ENCODE peak calls at places on chromosome 18, in ten cellular contexts. G, A, L, M, J, N, H, U, E and Q are unnamed samples.

GRCh38 chr18:48228301-48228715 is 180.9 kb downstream of the ZBTB7C start:
- DNase-seq in G (no peak), A (no peak), L (no peak), M (peak; percentile 38), J (no peak), N (no peak), H (no peak), U (no peak), E (no peak), Q (no peak)

GRCh38 chr18:59459352-59460059 is 100.4 kb upstream of the LMAN1 start:
- DNase-seq in G (peak; percentile 50), A (no peak), L (peak; percentile 15), M (peak; percentile 68), J (no peak), N (peak; percentile 18), H (peak; percentile 89), U (peak; percentile 56), E (no peak), Q (no peak)

GRCh38 chr18:35117372-35117771 is 76.2 kb downstream of the MAPRE2 start:
- DNase-seq in G (no peak), A (no peak), L (no peak), M (no peak), J (no peak), N (no peak), H (no peak), U (no peak), E (no peak), Q (no peak)

GRCh38 chr18:22102948-22103663 is 66.3 kb upstream of the GATA6 start:
- DNase-seq in G (peak; percentile 3), A (no peak), L (peak; percentile 7), M (no peak), J (no peak), N (no peak), H (no peak), U (no peak), E (no peak), Q (no peak)

GRCh38 chr18:48627216-48627615 is 88.4 kb downstream of the CTIF start:
- DNase-seq in G (peak; percentile 72), A (no peak), L (no peak), M (no peak), J (no peak), N (no peak), H (no peak), U (no peak), E (no peak), Q (no peak)

GRCh38 chr18:35968278-35968880 is 4.1 kb upstream of the RMP24 start:
- DNase-seq in G (no peak), A (no peak), L (no peak), M (no peak), J (no peak), N (no peak), H (no peak), U (no peak), E (no peak), Q (no peak)

GRCh38 chr18:49135871-49136270 is 185.1 kb upstream of the SMAD7 start:
- DNase-seq in G (peak; percentile 79), A (no peak), L (peak; percentile 7), M (peak; percentile 14), J (no peak), N (no peak), H (peak; percentile 73), U (no peak), E (no peak), Q (no peak)

GRCh38 chr18:35818353-35818667 is 154.2 kb upstream of the RMP24 start:
- DNase-seq in G (no peak), A (no peak), L (no peak), M (no peak), J (no peak), N (no peak), H (no peak), U (no peak), E (no peak), Q (no peak)

GRCh38 chr18:13112982-13113381 is 105.6 kb upstream of the LDLRAD4 start:
- DNase-seq in G (peak; percentile 7), A (no peak), L (no peak), M (peak; percentile 59), J (peak; percentile 94), N (no peak), H (peak; percentile 63), U (no peak), E (peak; percentile 86), Q (no peak)

GRCh38 chr18:9506046-9506792 is 30.9 kb downstream of the RALBP1 start:
- DNase-seq in G (peak; percentile 53), A (no peak), L (peak; percentile 31), M (no peak), J (no peak), N (no peak), H (no peak), U (peak; percentile 9), E (no peak), Q (no peak)

GRCh38 chr18:13503839-13504238 is 222.5 kb downstream of the FAM210A start:
- DNase-seq in G (no peak), A (no peak), L (no peak), M (no peak), J (no peak), N (no peak), H (no peak), U (no peak), E (no peak), Q (no peak)

GRCh38 chr18:519019-519879 is 18.7 kb upstream of the COLEC12 start:
- DNase-seq in G (peak; percentile 68), A (no peak), L (peak; percentile 65), M (peak; percentile 43), J (peak; percentile 37), N (no peak), H (no peak), U (no peak), E (no peak), Q (no peak)

GRCh38 chr18:13834501-13835015 is 10.6 kb downstream of the MC5R start:
- DNase-seq in G (no peak), A (no peak), L (no peak), M (no peak), J (no peak), N (no peak), H (no peak), U (no peak), E (no peak), Q (no peak)

GRCh38 chr18:67600181-67600631 is 83.7 kb upstream of the DSEL start:
- DNase-seq in G (peak; percentile 70), A (no peak), L (no peak), M (peak; percentile 56), J (no peak), N (peak; percentile 2), H (no peak), U (no peak), E (no peak), Q (no peak)

GRCh38 chr18:66533693-66534092 is 70.2 kb downstream of the CDH19 start:
- DNase-seq in G (no peak), A (no peak), L (no peak), M (no peak), J (no peak), N (no peak), H (peak; percentile 54), U (peak; percentile 9), E (no peak), Q (no peak)

GRCh38 chr18:3498705-3499451 is 48.9 kb downstream of the TGIF1 start:
- DNase-seq in G (no peak), A (no peak), L (no peak), M (peak; percentile 80), J (peak; percentile 87), N (no peak), H (peak; percentile 50), U (no peak), E (no peak), Q (no peak)

GRCh38 chr18:12333650-12334279 is 25.7 kb downstream of the TUBB6 start:
- DNase-seq in G (no peak), A (no peak), L (no peak), M (no peak), J (no peak), N (no peak), H (no peak), U (no peak), E (no peak), Q (no peak)

GRCh38 chr18:49491857-49492693 is 5.0 kb upstream of the C18orf32 start:
- DNase-seq in G (peak; percentile 99), A (peak; percentile 91), L (peak; percentile 99), M (peak; percentile 94), J (peak; percentile 95), N (peak; percentile 57), H (peak; percentile 99), U (peak; percentile 100), E (peak; percentile 82), Q (peak; percentile 65)

GRCh38 chr18:76429262-76430126 is 65.5 kb downstream of the ZNF516 start:
- DNase-seq in G (peak; percentile 13), A (no peak), L (no peak), M (no peak), J (no peak), N (no peak), H (no peak), U (no peak), E (no peak), Q (no peak)

GRCh38 chr18:49935215-49935614 is 121.9 kb upstream of the ACAA2 start:
- DNase-seq in G (no peak), A (no peak), L (peak; percentile 57), M (no peak), J (no peak), N (no peak), H (no peak), U (no peak), E (no peak), Q (no peak)

GRCh38 chr18:56468379-56468778 is 170.0 kb downstream of the TXNL1 start:
- DNase-seq in G (no peak), A (no peak), L (no peak), M (no peak), J (no peak), N (no peak), H (no peak), U (peak; percentile 11), E (no peak), Q (no peak)

GRCh38 chr18:8218263-8218662 is 391.0 kb upstream of the RAB12 start:
- DNase-seq in G (no peak), A (no peak), L (no peak), M (no peak), J (no peak), N (no peak), H (peak; percentile 64), U (no peak), E (no peak), Q (no peak)

GRCh38 chr18:47235096-47235495 is 16.4 kb downstream of the SKOR2 start:
- DNase-seq in G (no peak), A (no peak), L (no peak), M (no peak), J (no peak), N (no peak), H (no peak), U (no peak), E (no peak), Q (no peak)

GRCh38 chr18:24964213-24964612 is 387.8 kb downstream of the ZNF521 start:
- DNase-seq in G (peak; percentile 53), A (peak; percentile 82), L (peak; percentile 50), M (no peak), J (peak; percentile 78), N (no peak), H (peak; percentile 6), U (peak; percentile 86), E (no peak), Q (peak; percentile 4)

GRCh38 chr18:79853303-79853992 is 55.7 kb downstream of the KCNG2 start:
- DNase-seq in G (no peak), A (no peak), L (no peak), M (peak; percentile 8), J (peak; percentile 49), N (no peak), H (no peak), U (no peak), E (no peak), Q (no peak)

GRCh38 chr18:2979027-2979570 is 33.8 kb downstream of the LPIN2 start:
- DNase-seq in G (peak; percentile 56), A (no peak), L (no peak), M (no peak), J (no peak), N (no peak), H (no peak), U (no peak), E (no peak), Q (no peak)

GRCh38 chr18:56926740-56927139 is 220.1 kb upstream of the BOD1L2 start:
- DNase-seq in G (no peak), A (no peak), L (no peak), M (no peak), J (no peak), N (no peak), H (no peak), U (no peak), E (no peak), Q (no peak)

GRCh38 chr18:9447334-9447733 is 28.0 kb upstream of the RALBP1 start:
- DNase-seq in G (no peak), A (no peak), L (no peak), M (no peak), J (no peak), N (no peak), H (no peak), U (no peak), E (no peak), Q (no peak)